ENCODE peak calls at places on chromosomes 13 and 19, in eight cellular contexts. H, F, M, L, K, O, A and J are unnamed samples.

GRCh38 chr19:46861691-46862503 is 1.1 kb downstream of the ARHGAP35 start:
- DNase-seq in A (peak), K (no peak), O (no peak), H (no peak), L (peak), M (peak), F (no peak), J (no peak)

GRCh38 chr13:111318396-111318795 is 2.0 kb upstream of the TEX29 start:
- DNase-seq in K (no peak), A (no peak), H (no peak), F (no peak), M (no peak), L (no peak), O (no peak), J (no peak)

GRCh38 chr13:109145631-109146030 is 516.2 kb downstream of the MYO16 start:
- DNase-seq in L (peak), H (peak), O (no peak), F (no peak), M (peak), K (peak), A (no peak), J (peak)

GRCh38 chr13:65470781-65471180 is 1759.4 kb downstream of the PCDH9 start:
- DNase-seq in F (no peak), O (no peak), K (no peak), A (no peak), H (no peak), L (peak), M (peak), J (no peak)

GRCh38 chr13:99572131-99572530 is 70.9 kb downstream of the TM9SF2 start:
- DNase-seq in A (no peak), M (no peak), H (no peak), F (no peak), O (no peak), K (no peak), L (peak), J (no peak)

GRCh38 chr19:15404097-15404779 is 14.6 kb downstream of the AKAP8L start:
- DNase-seq in O (no peak), L (no peak), K (no peak), M (no peak), F (no peak), A (no peak), H (no peak), J (no peak)

GRCh38 chr19:43625918-43626579 is 6.6 kb upstream of the ZNF428 start:
- DNase-seq in K (peak), L (peak), O (no peak), A (peak), M (no peak), H (no peak), F (no peak), J (no peak)

GRCh38 chr19:38848299-38849146 is 1.3 kb downstream of the HNRNPL start:
- DNase-seq in F (no peak), K (no peak), H (no peak), A (no peak), O (peak), L (no peak), M (no peak), J (no peak)

GRCh38 chr19:6267552-6268381 is 12.0 kb downstream of the MLLT1 start:
- DNase-seq in F (no peak), A (no peak), K (no peak), L (no peak), O (no peak), H (peak), M (no peak), J (no peak)

GRCh38 chr19:38274734-38275133 is 10.4 kb downstream of the SPINT2 start:
- DNase-seq in H (peak), K (no peak), A (no peak), F (no peak), L (no peak), M (no peak), O (no peak), J (no peak)

GRCh38 chr19:18232540-18233223 is 6.4 kb upstream of the PDE4C start:
- DNase-seq in M (no peak), A (peak), K (no peak), F (no peak), H (no peak), O (no peak), L (peak), J (no peak)

GRCh38 chr19:4456843-4457653 is 546 bp downstream of the UBXN6 start:
- DNase-seq in A (peak), F (peak), O (no peak), L (peak), H (no peak), K (peak), M (peak), J (no peak)

GRCh38 chr13:41065098-41065497 is 3.8 kb downstream of the WBP4 start:
- DNase-seq in H (no peak), K (no peak), L (peak), F (no peak), M (peak), A (no peak), O (no peak), J (no peak)

GRCh38 chr13:63190742-63191141 is 1775.1 kb upstream of the PCDH20 start:
- DNase-seq in K (no peak), A (no peak), F (no peak), M (peak), H (no peak), L (peak), O (no peak), J (no peak)